ENCODE peak calls at places on chromosomes 3 and 15, in six cellular contexts. R, S, I, F, V and P are unnamed samples.

GRCh38 chr15:96181873-96182301 is 148.6 kb upstream of the NR2F2 start:
- DNase-seq in R (no peak), S (no peak), I (peak; percentile 96), F (peak; percentile 77), V (no peak), P (no peak)

GRCh38 chr15:48582472-48583235 is 62.9 kb downstream of the FBN1 start:
- DNase-seq in R (no peak), S (no peak), I (peak; percentile 98), F (no peak), V (no peak), P (no peak)

GRCh38 chr3:194275231-194275671 is 75.9 kb downstream of the CPN2 start:
- DNase-seq in R (no peak), S (peak; percentile 64), I (peak; percentile 23), F (peak; percentile 26), V (no peak), P (peak; percentile 7)

GRCh38 chr15:26634319-26634718 is 138.5 kb downstream of the GABRB3 start:
- DNase-seq in R (no peak), S (peak; percentile 63), I (no peak), F (no peak), V (peak; percentile 90), P (no peak)

GRCh38 chr3:85939026-85939616 is 980.3 kb downstream of the CADM2 start:
- DNase-seq in R (no peak), S (no peak), I (no peak), F (no peak), V (no peak), P (no peak)

GRCh38 chr15:45634442-45635190 is at the start of gene SQOR:
- DNase-seq in R (peak; percentile 93), S (peak; percentile 85), I (peak; percentile 67), F (peak; percentile 66), V (peak; percentile 72), P (peak; percentile 84)

GRCh38 chr3:105938101-105938500 is 69.3 kb upstream of the CBLB start:
- DNase-seq in R (no peak), S (no peak), I (peak; percentile 74), F (no peak), V (no peak), P (no peak)

GRCh38 chr3:129616713-129617112 is 10.2 kb upstream of the PLXND1 start:
- DNase-seq in R (peak; percentile 57), S (no peak), I (peak; percentile 64), F (no peak), V (no peak), P (no peak)

GRCh38 chr3:184368804-184369183 is 7.3 kb downstream of the POLR2H start:
- DNase-seq in R (no peak), S (no peak), I (peak; percentile 90), F (no peak), V (no peak), P (no peak)

DNA sequence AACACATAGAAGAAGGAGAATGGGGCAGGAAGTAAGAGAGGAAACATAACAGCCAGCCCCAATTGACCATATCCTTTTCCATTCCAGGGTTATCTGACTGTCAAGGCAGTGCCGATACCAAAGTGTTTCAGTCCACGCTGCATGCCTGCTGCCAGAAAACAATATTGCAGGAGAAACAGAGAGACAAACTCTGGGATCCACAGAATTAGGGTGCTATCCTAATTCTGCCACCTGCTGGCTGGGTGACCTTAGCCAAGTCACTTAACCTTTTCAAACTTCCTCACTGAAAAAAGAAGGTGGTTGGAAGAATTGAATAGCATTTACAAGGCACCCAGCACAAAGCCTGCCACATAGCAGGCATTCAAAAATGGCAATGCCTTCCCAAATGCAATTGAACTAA is 32.0 kb downstream of the GLB1 start:
- DNase-seq in R (peak; percentile 44), S (peak; percentile 36), I (no peak), F (no peak), V (no peak), P (peak; percentile 52)
- TF ChIP-seq CTCF in R (peak; percentile 48), S (peak; percentile 36), I (no peak), F (no peak), V (no peak), P (no peak)

GRCh38 chr3:4687167-4687566 is 194.0 kb downstream of the ITPR1 start:
- DNase-seq in R (no peak), S (no peak), I (no peak), F (no peak), V (peak; percentile 6), P (no peak)
- TF ChIP-seq CTCF in R (no peak), S (no peak), I (no peak), F (no peak), V (no peak), P (no peak)

GRCh38 chr3:123876858-123877257 is 7.3 kb downstream of the MYLK start:
- DNase-seq in R (no peak), S (peak; percentile 53), I (no peak), F (no peak), V (no peak), P (no peak)
- TF ChIP-seq CTCF in R (peak; percentile 24), S (peak; percentile 80), I (peak; percentile 11), F (no peak), V (peak; percentile 55), P (no peak)

GRCh38 chr3:196108075-196108743 is 26.3 kb upstream of the TFRC start:
- DNase-seq in R (no peak), S (peak; percentile 83), I (no peak), F (no peak), V (peak; percentile 20), P (no peak)
- TF ChIP-seq CTCF in R (no peak), S (peak; percentile 27), I (no peak), F (no peak), V (no peak), P (no peak)

GRCh38 chr15:28913171-28913765 is 27.5 kb downstream of the APBA2 start:
- DNase-seq in R (no peak), S (peak; percentile 54), I (no peak), F (no peak), V (peak; percentile 36), P (no peak)
- TF ChIP-seq CTCF in R (no peak), S (peak; percentile 63), I (no peak), F (no peak), V (peak; percentile 30), P (no peak)

DNA sequence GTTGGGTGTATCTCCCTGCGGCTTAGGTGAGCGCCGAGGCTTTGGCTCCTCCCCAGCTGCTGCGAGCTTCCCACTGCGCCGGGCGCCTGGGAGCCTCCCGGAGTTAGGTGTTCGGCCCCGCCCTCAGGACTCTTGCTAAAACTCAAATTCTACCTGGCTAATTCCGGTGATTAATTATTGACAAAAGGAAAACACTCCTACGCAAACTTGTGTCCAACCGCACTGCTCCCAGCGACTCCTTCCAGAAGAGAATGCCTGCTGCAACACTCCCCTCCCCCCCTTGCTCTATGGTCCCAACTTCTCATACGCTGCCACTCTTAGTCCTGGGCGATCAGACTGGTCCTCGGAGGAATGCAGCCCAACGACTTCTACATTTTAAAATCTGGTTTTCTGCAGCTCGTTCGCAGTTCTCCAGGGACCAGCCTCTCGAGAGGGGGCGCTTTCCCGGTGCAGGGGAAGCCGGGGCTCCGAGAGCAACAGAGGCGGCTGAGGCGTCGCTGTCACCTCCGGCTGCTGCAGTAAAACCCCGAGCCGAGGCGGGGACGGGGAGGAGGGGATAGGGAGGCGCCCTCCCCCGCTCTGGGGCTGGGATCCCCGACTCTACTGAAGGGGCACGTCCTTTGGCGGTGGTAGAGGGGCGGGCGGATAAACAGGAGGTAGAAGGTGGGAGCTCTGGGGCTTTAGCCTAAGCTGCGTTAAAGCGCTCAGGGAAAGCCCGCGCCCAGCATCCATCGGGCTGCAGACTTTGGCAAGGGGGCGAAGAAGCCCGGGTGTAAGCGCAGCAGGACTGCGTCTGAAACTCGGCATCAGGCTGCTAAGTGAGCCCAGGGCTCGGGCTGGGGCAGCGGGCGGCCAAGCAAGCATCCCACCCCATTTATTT is at the start of gene SPTSSB:
- DNase-seq in R (peak; percentile 18), S (peak; percentile 95), I (no peak), F (no peak), V (peak; percentile 83), P (peak; percentile 64)
- TF ChIP-seq CTCF in R (peak; percentile 9), S (peak; percentile 63), I (peak; percentile 14), F (no peak), V (peak; percentile 56), P (no peak)